ENCODE peak calls at places on chromosomes 13 and 19, in four cellular contexts. One of them, this sample, is unnamed.

GRCh38 chr19:18833141-18833476 is 1.4 kb downstream of the UPF1 start:
- DNase-seq in fibroblast of lung: peak; percentile 8
- DNase-seq in astrocyte: no peak
- DNase-seq in Karpas-422: no peak
- DNase-seq in this sample: no peak

GRCh38 chr13:97015661-97016350 is 21.5 kb upstream of the OXGR1 start:
- DNase-seq in astrocyte: peak; percentile 45
- DNase-seq in fibroblast of lung: no peak
- DNase-seq in Karpas-422: no peak
- DNase-seq in this sample: no peak

GRCh38 chr19:45251452-45252354 is 632 bp downstream of the MARK4 start:
- DNase-seq in fibroblast of lung: peak; percentile 11
- DNase-seq in Karpas-422: peak; percentile 56
- DNase-seq in astrocyte: no peak
- DNase-seq in this sample: peak; percentile 74

GRCh38 chr19:23075031-23075733 is 41.6 kb upstream of the ZNF730 start:
- DNase-seq in Karpas-422: peak; percentile 95
- DNase-seq in fibroblast of lung: peak; percentile 76
- DNase-seq in astrocyte: peak; percentile 70
- DNase-seq in this sample: peak; percentile 93

GRCh38 chr13:91165758-91166157 is 181.7 kb upstream of the MIR17HG start:
- DNase-seq in astrocyte: no peak
- DNase-seq in fibroblast of lung: no peak
- DNase-seq in Karpas-422: no peak
- DNase-seq in this sample: no peak

GRCh38 chr19:984165-984967 is at the start of gene WDR18:
- DNase-seq in fibroblast of lung: peak; percentile 83
- DNase-seq in astrocyte: peak; percentile 65
- DNase-seq in Karpas-422: peak; percentile 97
- DNase-seq in this sample: peak; percentile 95

GRCh38 chr19:32129141-32129540 is 216.3 kb upstream of the ZNF507 start:
- DNase-seq in Karpas-422: no peak
- DNase-seq in astrocyte: no peak
- DNase-seq in fibroblast of lung: peak; percentile 63
- DNase-seq in this sample: no peak

GRCh38 chr19:55452381-55453325 is 8.8 kb downstream of the ISOC2 start:
- DNase-seq in fibroblast of lung: peak; percentile 65
- DNase-seq in Karpas-422: peak; percentile 88
- DNase-seq in astrocyte: peak; percentile 59
- DNase-seq in this sample: peak; percentile 94

GRCh38 chr19:17183858-17184271 is 31.3 kb upstream of the USE1 start:
- DNase-seq in astrocyte: no peak
- DNase-seq in Karpas-422: no peak
- DNase-seq in fibroblast of lung: no peak
- DNase-seq in this sample: no peak

GRCh38 chr13:77036294-77036693 is 9.3 kb upstream of the FBXL3 start:
- DNase-seq in astrocyte: no peak
- DNase-seq in Karpas-422: no peak
- DNase-seq in fibroblast of lung: no peak
- DNase-seq in this sample: no peak
- H3K36me3 ChIP-seq in astrocyte: no peaks in the 10 kb centered on the region
- H3K36me3 ChIP-seq in Karpas-422: no peaks in the 10 kb centered on the region
- H3K36me3 ChIP-seq in fibroblast of lung: no peaks in the 10 kb centered on the region
- H3K36me3 ChIP-seq in this sample: no peaks in the 10 kb centered on the region

GRCh38 chr13:21742041-21742440 is 71.2 kb downstream of the FGF9 start:
- DNase-seq in fibroblast of lung: no peak
- DNase-seq in Karpas-422: no peak
- DNase-seq in astrocyte: no peak
- DNase-seq in this sample: no peak
- H3K4me2 ChIP-seq in fibroblast of lung: no peak overlapping the region
- H3K4me2 ChIP-seq in Karpas-422: no peak overlapping the region
- H3K4me2 ChIP-seq in astrocyte: no peak overlapping the region
- H3K4me2 ChIP-seq in this sample: no peak overlapping the region

GRCh38 chr13:47904891-47905290 is 96.2 kb downstream of the SUCLA2 start:
- DNase-seq in astrocyte: no peak
- DNase-seq in fibroblast of lung: no peak
- DNase-seq in Karpas-422: no peak
- DNase-seq in this sample: no peak

GRCh38 chr13:47908200-47908902 is 92.7 kb downstream of the SUCLA2 start:
- DNase-seq in astrocyte: peak; percentile 80
- DNase-seq in fibroblast of lung: peak; percentile 22
- DNase-seq in Karpas-422: no peak
- DNase-seq in this sample: no peak

GRCh38 chr13:47904239-47904638 is 96.8 kb downstream of the SUCLA2 start:
- DNase-seq in fibroblast of lung: no peak
- DNase-seq in Karpas-422: peak; percentile 56
- DNase-seq in astrocyte: no peak
- DNase-seq in this sample: no peak

GRCh38 chr13:47901451-47901850 is 99.6 kb downstream of the SUCLA2 start:
- DNase-seq in Karpas-422: no peak
- DNase-seq in fibroblast of lung: no peak
- DNase-seq in astrocyte: peak; percentile 75
- DNase-seq in this sample: peak; percentile 13

GRCh38 chr13:47903836-47904235 is 97.2 kb downstream of the SUCLA2 start:
- DNase-seq in astrocyte: peak; percentile 47
- DNase-seq in Karpas-422: no peak
- DNase-seq in fibroblast of lung: peak; percentile 84
- DNase-seq in this sample: no peak
- H3K36me3 ChIP-seq in astrocyte: no peaks in the 10 kb centered on the region
- H3K36me3 ChIP-seq in Karpas-422: peaks cover 5% of the 10 kb centered on the region
- H3K36me3 ChIP-seq in fibroblast of lung: no peaks in the 10 kb centered on the region
- H3K36me3 ChIP-seq in this sample: no peaks in the 10 kb centered on the region

DNA sequence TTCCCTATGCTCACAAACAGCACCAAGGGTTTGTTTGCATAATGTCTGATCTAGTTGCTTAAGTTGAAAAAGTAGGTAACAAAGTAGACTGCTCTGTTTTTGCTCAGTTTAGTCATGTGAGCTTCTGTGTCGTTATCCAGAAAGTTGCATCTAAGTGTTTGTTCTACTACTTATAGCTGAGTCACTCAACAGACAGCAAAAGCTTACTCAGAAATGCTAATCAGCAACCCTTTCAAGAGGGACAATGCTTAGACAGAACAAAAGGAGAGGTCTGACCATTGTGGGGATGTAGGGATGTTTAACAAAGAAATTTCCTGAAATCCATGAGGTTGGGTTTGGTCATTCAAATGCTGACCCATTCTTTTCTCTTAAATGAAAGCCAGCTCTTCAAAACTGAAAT is 106.4 kb downstream of the ATP8A2 start:
- DNase-seq in Karpas-422: peak; percentile 37
- DNase-seq in astrocyte: peak; percentile 66
- DNase-seq in fibroblast of lung: peak; percentile 4
- DNase-seq in this sample: peak; percentile 70
- H3K4me2 ChIP-seq in Karpas-422: no peak overlapping the region
- H3K4me2 ChIP-seq in astrocyte: peak overlapping the region; percentile 22
- H3K4me2 ChIP-seq in fibroblast of lung: no peak overlapping the region
- H3K4me2 ChIP-seq in this sample: peak overlapping the region; percentile 8

GRCh38 chr13:114035186-114035582 is 61.3 kb upstream of the C13orf46 start:
- DNase-seq in astrocyte: no peak
- DNase-seq in fibroblast of lung: no peak
- DNase-seq in Karpas-422: no peak
- DNase-seq in this sample: no peak
- H3K36me3 ChIP-seq in astrocyte: peaks cover 11% of the 10 kb centered on the region
- H3K36me3 ChIP-seq in fibroblast of lung: peaks cover 17% of the 10 kb centered on the region
- H3K36me3 ChIP-seq in Karpas-422: no peaks in the 10 kb centered on the region
- H3K36me3 ChIP-seq in this sample: no peaks in the 10 kb centered on the region

GRCh38 chr13:50650936-50651638 is 192.4 kb downstream of the DLEU7 start:
- DNase-seq in Karpas-422: no peak
- DNase-seq in astrocyte: peak; percentile 66
- DNase-seq in fibroblast of lung: peak; percentile 26
- DNase-seq in this sample: no peak
- H3K4me2 ChIP-seq in Karpas-422: no peak overlapping the region
- H3K4me2 ChIP-seq in astrocyte: peak overlapping the region; percentile 6
- H3K4me2 ChIP-seq in fibroblast of lung: no peak overlapping the region
- H3K4me2 ChIP-seq in this sample: peak overlapping the region; percentile 20

This sample was measured in neural progenitor cell.